ENCODE peak calls at places on chromosomes 16 and 17, in nine cellular contexts. F, A, Z, O, T, I, E, G and U are unnamed samples.

GRCh38 chr17:76982408-76983074 is 114.3 kb downstream of the MGAT5B start:
- DNase-seq in F (no peak), A (no peak), Z (no peak), O (no peak), T (no peak), I (peak), E (no peak), G (no peak), U (no peak)

GRCh38 chr16:55643161-55643970 is 12.4 kb upstream of the SLC6A2 start:
- DNase-seq in F (no peak), A (no peak), Z (no peak), O (no peak), T (peak), I (no peak), E (no peak), G (no peak), U (peak)

GRCh38 chr17:44878627-44879221 is 20.5 kb downstream of the EFTUD2 start:
- DNase-seq in F (peak), A (peak), Z (no peak), O (no peak), T (no peak), I (peak), E (peak), G (no peak), U (peak)

GRCh38 chr16:11429823-11430222 is 84.6 kb downstream of the RMI2 start:
- DNase-seq in F (no peak), A (no peak), Z (no peak), O (no peak), T (no peak), I (no peak), E (no peak), G (no peak), U (no peak)

GRCh38 chr17:72639711-72640110 is 452.8 kb downstream of the SLC39A11 start:
- DNase-seq in F (no peak), A (no peak), Z (no peak), O (no peak), T (no peak), I (no peak), E (no peak), G (no peak), U (no peak)

GRCh38 chr16:30491744-30492308 is 19.3 kb downstream of the ITGAL start:
- DNase-seq in F (peak), A (peak), Z (peak), O (no peak), T (no peak), I (no peak), E (no peak), G (peak), U (peak)

GRCh38 chr16:81560979-81561657 is 116.5 kb downstream of the CMIP start:
- DNase-seq in F (no peak), A (no peak), Z (no peak), O (no peak), T (no peak), I (no peak), E (no peak), G (no peak), U (no peak)

GRCh38 chr16:8872967-8873865 is 4.4 kb upstream of the CARHSP1 start:
- DNase-seq in F (no peak), A (no peak), Z (no peak), O (no peak), T (no peak), I (no peak), E (no peak), G (no peak), U (no peak)

GRCh38 chr17:29089601-29090044 is 46.7 kb downstream of the PIPOX start:
- DNase-seq in F (no peak), A (no peak), Z (no peak), O (no peak), T (no peak), I (no peak), E (no peak), G (no peak), U (no peak)

GRCh38 chr16:22660441-22661160 is 149.9 kb downstream of the NPIPB5 start:
- DNase-seq in F (no peak), A (no peak), Z (no peak), O (no peak), T (peak), I (no peak), E (no peak), G (no peak), U (no peak)

GRCh38 chr16:72191551-72191950 is 19.6 kb upstream of the PMFBP1 start:
- DNase-seq in F (no peak), A (peak), Z (no peak), O (no peak), T (no peak), I (no peak), E (no peak), G (no peak), U (peak)

GRCh38 chr16:84183911-84184310 is 2.9 kb downstream of the TAF1C start:
- DNase-seq in F (no peak), A (no peak), Z (no peak), O (no peak), T (no peak), I (no peak), E (no peak), G (no peak), U (no peak)

GRCh38 chr16:79509221-79509631 is 91.3 kb downstream of the MAF start:
- DNase-seq in F (no peak), A (no peak), Z (peak), O (no peak), T (no peak), I (no peak), E (peak), G (no peak), U (peak)

GRCh38 chr16:1494129-1494640 is 1.0 kb downstream of the TELO2 start:
- DNase-seq in F (no peak), A (peak), Z (peak), O (no peak), T (no peak), I (no peak), E (peak), G (no peak), U (peak)

GRCh38 chr17:81329279-81329926 is 34.3 kb upstream of the SLC38A10 start:
- DNase-seq in F (no peak), A (peak), Z (peak), O (no peak), T (no peak), I (no peak), E (peak), G (no peak), U (peak)

GRCh38 chr16:12646490-12647274 is 157.0 kb downstream of the CPPED1 start:
- DNase-seq in F (peak), A (peak), Z (no peak), O (peak), T (peak), I (peak), E (no peak), G (no peak), U (no peak)

GRCh38 chr17:10099051-10099571 is 99.3 kb downstream of the GAS7 start:
- DNase-seq in F (no peak), A (peak), Z (no peak), O (no peak), T (no peak), I (no peak), E (no peak), G (no peak), U (no peak)

GRCh38 chr17:17376362-17376761 is 73.2 kb downstream of the NT5M start:
- DNase-seq in F (no peak), A (peak), Z (no peak), O (no peak), T (no peak), I (no peak), E (no peak), G (no peak), U (peak)

GRCh38 chr16:49835116-49835880 is 20.6 kb downstream of the ZNF423 start:
- DNase-seq in F (no peak), A (no peak), Z (no peak), O (no peak), T (no peak), I (no peak), E (no peak), G (no peak), U (no peak)

GRCh38 chr16:71883193-71883848 is 661 bp downstream of the ZNF821 start:
- DNase-seq in F (peak), A (no peak), Z (peak), O (peak), T (peak), I (peak), E (peak), G (no peak), U (peak)

GRCh38 chr16:87017388-87018012 is 299.7 kb downstream of the C16orf95 start:
- DNase-seq in F (no peak), A (peak), Z (no peak), O (no peak), T (no peak), I (no peak), E (no peak), G (no peak), U (no peak)

GRCh38 chr17:18185391-18185790 is 1.8 kb downstream of the ALKBH5 start:
- DNase-seq in F (no peak), A (peak), Z (no peak), O (no peak), T (no peak), I (no peak), E (no peak), G (no peak), U (peak)

GRCh38 chr16:47571711-47572110 is 110.6 kb downstream of the PHKB start:
- DNase-seq in F (no peak), A (no peak), Z (no peak), O (no peak), T (no peak), I (no peak), E (no peak), G (no peak), U (no peak)

GRCh38 chr17:57485566-57485865 is 229.2 kb downstream of the MSI2 start:
- DNase-seq in F (no peak), A (no peak), Z (no peak), O (no peak), T (no peak), I (no peak), E (no peak), G (no peak), U (no peak)

GRCh38 chr16:71930013-71930563 is 34.8 kb downstream of the IST1 start:
- DNase-seq in F (no peak), A (no peak), Z (no peak), O (no peak), T (no peak), I (no peak), E (no peak), G (no peak), U (no peak)

GRCh38 chr17:17778308-17779014 is 58.3 kb downstream of the SREBF1 start:
- DNase-seq in F (no peak), A (peak), Z (no peak), O (no peak), T (no peak), I (no peak), E (no peak), G (no peak), U (peak)

GRCh38 chr16:3259829-3260228 is 3.4 kb upstream of the MEFV start:
- DNase-seq in F (no peak), A (no peak), Z (no peak), O (no peak), T (no peak), I (no peak), E (no peak), G (no peak), U (no peak)

GRCh38 chr17:1727876-1728630 is 3.5 kb downstream of the WDR81 start:
- DNase-seq in F (no peak), A (no peak), Z (no peak), O (no peak), T (no peak), I (no peak), E (no peak), G (no peak), U (no peak)

GRCh38 chr17:10713336-10713735 is 15.9 kb downstream of the ADPRM start:
- DNase-seq in F (no peak), A (no peak), Z (no peak), O (no peak), T (no peak), I (no peak), E (no peak), G (no peak), U (no peak)

GRCh38 chr16:58028541-58029070 is 3.1 kb downstream of the MMP15 start:
- DNase-seq in F (no peak), A (no peak), Z (no peak), O (no peak), T (no peak), I (no peak), E (no peak), G (no peak), U (peak)

GRCh38 chr17:45144199-45145034 is 3.9 kb upstream of the HEXIM1 start:
- DNase-seq in F (no peak), A (peak), Z (peak), O (no peak), T (peak), I (no peak), E (no peak), G (no peak), U (peak)

GRCh38 chr17:7853693-7854043 is 1.2 kb upstream of the TMEM88 start:
- DNase-seq in F (no peak), A (no peak), Z (no peak), O (no peak), T (no peak), I (no peak), E (no peak), G (no peak), U (no peak)

GRCh38 chr16:6027733-6028132 is 930.1 kb upstream of the EEF2KMT start:
- DNase-seq in F (no peak), A (no peak), Z (no peak), O (no peak), T (no peak), I (no peak), E (no peak), G (no peak), U (no peak)

GRCh38 chr17:32264823-32265191 is 825 bp upstream of the RHBDL3 start:
- DNase-seq in F (no peak), A (no peak), Z (no peak), O (no peak), T (no peak), I (no peak), E (no peak), G (no peak), U (no peak)

GRCh38 chr17:7834554-7834890 is 505 bp downstream of the KDM6B start:
- DNase-seq in F (peak), A (peak), Z (peak), O (peak), T (peak), I (no peak), E (no peak), G (no peak), U (peak)

GRCh38 chr17:33572615-33573014 is 279.5 kb upstream of the ASIC2 start:
- DNase-seq in F (no peak), A (no peak), Z (no peak), O (no peak), T (no peak), I (no peak), E (peak), G (no peak), U (no peak)

GRCh38 chr17:77883213-77883650 is 75.3 kb upstream of the TNRC6C start:
- DNase-seq in F (no peak), A (no peak), Z (no peak), O (no peak), T (no peak), I (no peak), E (no peak), G (no peak), U (no peak)

GRCh38 chr17:8223356-8224063 is 13.1 kb upstream of the AURKB start:
- DNase-seq in F (peak), A (peak), Z (peak), O (peak), T (peak), I (peak), E (no peak), G (no peak), U (peak)